ENCODE peak calls at places on chromosomes 1 and 21, in eight cellular contexts. X, I, W, R, J, O, D and Z are unnamed samples.

GRCh38 chr1:217369996-217370551 is 260.8 kb downstream of the GPATCH2 start:
- DNase-seq in J (no peak), O (no peak), D (no peak), R (no peak), W (no peak), I (no peak), X (no peak), Z (no peak)

GRCh38 chr1:201568859-201569294 is 29.9 kb downstream of the NAV1 start:
- DNase-seq in I (no peak), J (peak; percentile 65), R (no peak), W (no peak), X (no peak), O (no peak), D (no peak), Z (no peak)

GRCh38 chr1:65359888-65360287 is 50.5 kb downstream of the DNAJC6 start:
- DNase-seq in O (no peak), R (no peak), X (no peak), I (no peak), W (no peak), J (no peak), D (no peak), Z (no peak)

GRCh38 chr1:205294175-205294913 is 27.2 kb downstream of the NUAK2 start:
- DNase-seq in R (no peak), D (no peak), I (no peak), J (no peak), X (no peak), O (no peak), W (no peak), Z (peak; percentile 51)

GRCh38 chr1:202013601-202014000 is 3.2 kb downstream of the ELF3 start:
- DNase-seq in J (no peak), R (peak; percentile 48), D (no peak), X (no peak), O (no peak), W (no peak), I (no peak), Z (peak; percentile 43)

GRCh38 chr1:11617314-11617713 is 36.9 kb downstream of the FBXO2 start:
- DNase-seq in X (no peak), I (no peak), O (peak; percentile 72), W (no peak), D (no peak), R (peak; percentile 4), J (no peak), Z (no peak)

GRCh38 chr1:23558140-23558871 is 995 bp downstream of the ID3 start:
- DNase-seq in O (peak; percentile 23), I (no peak), R (peak; percentile 84), X (peak; percentile 75), W (peak; percentile 93), J (peak; percentile 93), D (peak; percentile 85), Z (peak; percentile 94)

GRCh38 chr21:44962481-44962966 is 22.7 kb downstream of the SLX9 start:
- DNase-seq in R (no peak), X (peak; percentile 36), J (no peak), I (no peak), O (no peak), W (peak; percentile 62), D (peak; percentile 55), Z (no peak)

GRCh38 chr1:11929849-11930248 is 3.6 kb upstream of the KIAA2013 start:
- DNase-seq in O (no peak), R (peak; percentile 90), D (peak; percentile 70), J (no peak), I (no peak), W (peak; percentile 91), X (peak; percentile 83), Z (peak; percentile 66)

GRCh38 chr1:184034761-184035379 is 2.7 kb downstream of the COLGALT2 start:
- DNase-seq in X (no peak), O (no peak), W (no peak), R (no peak), I (no peak), J (no peak), D (no peak), Z (no peak)

GRCh38 chr1:12585536-12585935 is 32.5 kb downstream of the DHRS3 start:
- DNase-seq in X (peak; percentile 45), D (no peak), R (no peak), J (no peak), W (peak; percentile 43), I (no peak), O (no peak), Z (no peak)

GRCh38 chr1:43493661-43494450 is 36.8 kb upstream of the PTPRF start:
- DNase-seq in R (no peak), O (no peak), J (no peak), W (no peak), X (no peak), D (no peak), I (no peak), Z (no peak)

GRCh38 chr1:154837034-154837678 is 32.9 kb downstream of the KCNN3 start:
- DNase-seq in X (peak; percentile 64), I (no peak), O (no peak), J (no peak), R (no peak), D (no peak), W (peak; percentile 78), Z (peak; percentile 26)

GRCh38 chr1:67846538-67846937 is 13.3 kb upstream of the GNG12 start:
- DNase-seq in X (no peak), J (no peak), O (no peak), I (no peak), D (no peak), W (no peak), R (no peak), Z (no peak)

GRCh38 chr1:7229696-7230095 is 444.4 kb downstream of the CAMTA1 start:
- DNase-seq in J (no peak), O (no peak), D (no peak), R (no peak), W (no peak), X (no peak), I (no peak), Z (no peak)

GRCh38 chr1:39017266-39017665 is 8.9 kb upstream of the NDUFS5 start:
- DNase-seq in O (no peak), I (no peak), W (no peak), R (no peak), J (no peak), D (no peak), X (no peak), Z (no peak)